ENCODE peak calls at places on chromosomes 5 and 9, in four cellular contexts. One of them, this sample, is unnamed.

GRCh38 chr5:139670369-139671095 is 22.4 kb downstream of the CXXC5 start:
- DNase-seq in Panc1: no peak
- DNase-seq in fibroblast of pulmonary artery: no peak
- DNase-seq in GM20000: peak; percentile 82
- DNase-seq in this sample: no peak

GRCh38 chr9:77218612-77219011 is 41.3 kb downstream of the VPS13A start:
- DNase-seq in fibroblast of pulmonary artery: peak; percentile 69
- DNase-seq in GM20000: no peak
- DNase-seq in Panc1: no peak
- DNase-seq in this sample: no peak

GRCh38 chr5:145752947-145753346 is 82.2 kb downstream of the PRELID2 start:
- DNase-seq in fibroblast of pulmonary artery: peak; percentile 42
- DNase-seq in Panc1: no peak
- DNase-seq in GM20000: no peak
- DNase-seq in this sample: no peak

GRCh38 chr5:166648736-166649135 is 1642.7 kb upstream of the WWC1 start:
- DNase-seq in fibroblast of pulmonary artery: peak; percentile 48
- DNase-seq in GM20000: no peak
- DNase-seq in Panc1: no peak
- DNase-seq in this sample: no peak

GRCh38 chr9:115596743-115597080 is 478.8 kb upstream of the TNC start:
- DNase-seq in fibroblast of pulmonary artery: no peak
- DNase-seq in GM20000: no peak
- DNase-seq in Panc1: no peak
- DNase-seq in this sample: no peak

GRCh38 chr9:132651259-132651658 is 18.5 kb downstream of the DDX31 start:
- DNase-seq in fibroblast of pulmonary artery: peak; percentile 78
- DNase-seq in GM20000: no peak
- DNase-seq in Panc1: no peak
- DNase-seq in this sample: peak; percentile 11

GRCh38 chr9:105994970-105995369 is 300.6 kb downstream of the TMEM38B start:
- DNase-seq in GM20000: no peak
- DNase-seq in Panc1: no peak
- DNase-seq in fibroblast of pulmonary artery: no peak
- DNase-seq in this sample: no peak

GRCh38 chr9:82474235-82474634 is 485.7 kb downstream of the SPATA31D1 start:
- DNase-seq in Panc1: no peak
- DNase-seq in GM20000: no peak
- DNase-seq in fibroblast of pulmonary artery: no peak
- DNase-seq in this sample: no peak

GRCh38 chr5:62645223-62645622 is 66.6 kb downstream of the LRRC70 start:
- DNase-seq in GM20000: no peak
- DNase-seq in fibroblast of pulmonary artery: no peak
- DNase-seq in Panc1: no peak
- DNase-seq in this sample: no peak

GRCh38 chr5:310516-310915 is 11.0 kb upstream of the AHRR start:
- DNase-seq in Panc1: no peak
- DNase-seq in fibroblast of pulmonary artery: no peak
- DNase-seq in GM20000: no peak
- DNase-seq in this sample: no peak

GRCh38 chr5:76714771-76715483 is 999 bp upstream of the F2R start:
- DNase-seq in fibroblast of pulmonary artery: no peak
- DNase-seq in Panc1: no peak
- DNase-seq in GM20000: no peak
- DNase-seq in this sample: no peak

GRCh38 chr9:77605449-77606220 is 42.5 kb downstream of the GNA14 start:
- DNase-seq in GM20000: no peak
- DNase-seq in fibroblast of pulmonary artery: no peak
- DNase-seq in Panc1: no peak
- DNase-seq in this sample: no peak

GRCh38 chr9:129570450-129571297 is 50.2 kb downstream of the C9orf50 start:
- DNase-seq in fibroblast of pulmonary artery: peak; percentile 80
- DNase-seq in GM20000: no peak
- DNase-seq in Panc1: no peak
- DNase-seq in this sample: no peak

GRCh38 chr9:104608336-104608735 is 2.9 kb upstream of the OR13C2 start:
- DNase-seq in Panc1: no peak
- DNase-seq in GM20000: no peak
- DNase-seq in fibroblast of pulmonary artery: peak; percentile 1
- DNase-seq in this sample: no peak
- TF ChIP-seq CTCF in Panc1: peak; percentile 5
- TF ChIP-seq CTCF in GM20000: no peak
- TF ChIP-seq CTCF in fibroblast of pulmonary artery: peak; percentile 16
- TF ChIP-seq CTCF in this sample: peak; percentile 26

DNA sequence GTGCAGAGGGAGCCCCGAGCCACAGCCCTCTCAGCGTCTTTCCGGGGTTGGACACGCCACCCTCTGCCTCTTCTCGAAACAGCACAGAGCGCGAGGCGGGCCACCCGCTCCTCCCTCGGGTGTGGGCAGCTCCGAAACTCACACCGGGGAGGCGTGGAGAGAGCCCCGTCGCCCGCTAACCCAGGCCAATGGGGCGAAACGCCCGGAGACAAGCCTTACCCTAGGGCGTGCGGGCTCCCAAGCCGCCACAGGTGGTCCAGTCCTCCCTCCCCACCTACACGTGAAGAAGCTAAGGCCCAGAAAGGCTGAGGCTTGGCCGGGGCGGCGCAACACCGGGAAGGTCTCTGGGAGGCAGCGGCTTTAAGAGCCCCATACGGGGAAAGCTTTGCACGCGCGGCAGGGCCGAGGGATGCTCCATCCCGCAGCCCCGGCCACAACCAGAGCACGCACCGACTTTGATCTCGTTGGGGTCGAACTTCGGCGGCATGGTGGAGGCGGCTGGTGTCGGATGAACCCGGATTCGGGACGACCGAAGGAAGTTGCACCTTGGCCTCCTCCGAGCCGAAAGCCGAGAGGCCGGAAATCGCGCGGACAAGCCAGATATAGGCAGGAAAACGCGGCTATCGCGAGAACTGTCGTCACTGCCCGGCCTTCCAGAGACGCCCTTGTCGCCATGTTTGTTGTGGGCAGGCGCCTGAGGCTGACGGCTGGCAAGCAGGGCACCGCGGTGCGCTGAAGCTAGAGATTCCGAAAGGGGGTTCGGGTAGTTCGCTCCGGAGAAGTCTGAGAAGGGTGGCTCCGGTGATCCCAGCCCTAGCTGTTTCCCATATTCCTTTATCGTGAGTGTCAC is at the start of the genes LRSAM1 and RPL12:
- DNase-seq in GM20000: peak; percentile 94
- DNase-seq in Panc1: no peak
- DNase-seq in fibroblast of pulmonary artery: peak; percentile 97
- DNase-seq in this sample: peak; percentile 100
- TF ChIP-seq CTCF in GM20000: no peak
- TF ChIP-seq CTCF in Panc1: no peak
- TF ChIP-seq CTCF in fibroblast of pulmonary artery: no peak
- TF ChIP-seq CTCF in this sample: peak; percentile 16

DNA sequence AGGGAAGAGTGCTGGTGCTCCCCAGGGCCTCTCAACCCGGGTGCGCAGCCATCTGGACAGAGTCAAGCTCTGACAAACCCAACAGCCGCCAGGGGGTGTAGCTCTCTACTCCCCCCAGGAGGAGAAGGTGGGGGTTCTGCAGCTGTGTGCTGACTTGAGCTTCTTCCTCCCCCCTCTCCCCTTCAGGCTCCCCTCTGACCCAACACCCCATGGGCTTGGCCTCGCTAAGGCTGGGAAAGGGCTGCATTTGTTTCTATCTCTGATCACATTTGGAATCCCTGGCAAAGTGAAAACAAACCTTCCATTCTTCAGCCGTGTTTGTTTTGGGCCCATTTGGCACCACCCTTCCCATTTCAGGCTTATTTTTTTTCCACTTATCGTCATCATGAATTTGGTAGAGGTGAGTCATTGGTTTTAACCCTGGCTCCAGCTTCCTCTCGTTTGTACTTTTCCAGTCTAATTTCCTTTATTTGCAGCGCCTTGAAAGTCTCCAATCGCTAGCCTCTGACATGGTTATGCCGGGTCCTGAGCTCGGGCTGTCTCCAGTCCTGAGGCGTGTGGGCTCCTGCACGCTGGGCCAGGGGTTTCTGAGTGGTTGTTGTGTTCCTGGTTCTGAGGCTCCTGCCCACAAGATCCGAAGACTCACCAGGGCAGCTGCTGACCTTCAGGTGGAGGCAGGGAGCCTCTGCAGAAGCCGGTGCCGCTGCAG is 36.1 kb downstream of the DAP start:
- DNase-seq in GM20000: no peak
- DNase-seq in fibroblast of pulmonary artery: peak; percentile 90
- DNase-seq in Panc1: peak; percentile 88
- DNase-seq in this sample: no peak
- TF ChIP-seq CTCF in GM20000: no peak
- TF ChIP-seq CTCF in fibroblast of pulmonary artery: peak; percentile 53
- TF ChIP-seq CTCF in Panc1: peak; percentile 67
- TF ChIP-seq CTCF in this sample: no peak

GRCh38 chr5:179860301-179860700 is 1.7 kb upstream of the MRNIP start:
- DNase-seq in Panc1: no peak
- DNase-seq in GM20000: no peak
- DNase-seq in fibroblast of pulmonary artery: no peak
- DNase-seq in this sample: no peak

GRCh38 chr5:179862296-179862695 is 3.7 kb upstream of the MRNIP start:
- DNase-seq in GM20000: no peak
- DNase-seq in fibroblast of pulmonary artery: no peak
- DNase-seq in Panc1: no peak
- DNase-seq in this sample: no peak

GRCh38 chr5:179862891-179863290 is 4.3 kb upstream of the MRNIP start:
- DNase-seq in Panc1: no peak
- DNase-seq in fibroblast of pulmonary artery: no peak
- DNase-seq in GM20000: no peak
- DNase-seq in this sample: no peak

GRCh38 chr5:179858241-179858585 is 404 bp downstream of the MRNIP start:
- DNase-seq in fibroblast of pulmonary artery: peak; percentile 14
- DNase-seq in Panc1: no peak
- DNase-seq in GM20000: peak; percentile 73
- DNase-seq in this sample: no peak

GRCh38 chr5:179858586-179859427 is at the start of gene MRNIP:
- DNase-seq in fibroblast of pulmonary artery: peak; percentile 95
- DNase-seq in GM20000: peak; percentile 98
- DNase-seq in Panc1: peak; percentile 69
- DNase-seq in this sample: peak; percentile 94
- TF ChIP-seq CTCF in fibroblast of pulmonary artery: no peak
- TF ChIP-seq CTCF in GM20000: peak; percentile 1
- TF ChIP-seq CTCF in Panc1: no peak
- TF ChIP-seq CTCF in this sample: no peak

GRCh38 chr9:136235709-136236455 is 9.7 kb downstream of the QSOX2 start:
- DNase-seq in GM20000: no peak
- DNase-seq in fibroblast of pulmonary artery: no peak
- DNase-seq in Panc1: no peak
- DNase-seq in this sample: no peak
- TF ChIP-seq CTCF in GM20000: no peak
- TF ChIP-seq CTCF in fibroblast of pulmonary artery: no peak
- TF ChIP-seq CTCF in Panc1: no peak
- TF ChIP-seq CTCF in this sample: no peak

DNA sequence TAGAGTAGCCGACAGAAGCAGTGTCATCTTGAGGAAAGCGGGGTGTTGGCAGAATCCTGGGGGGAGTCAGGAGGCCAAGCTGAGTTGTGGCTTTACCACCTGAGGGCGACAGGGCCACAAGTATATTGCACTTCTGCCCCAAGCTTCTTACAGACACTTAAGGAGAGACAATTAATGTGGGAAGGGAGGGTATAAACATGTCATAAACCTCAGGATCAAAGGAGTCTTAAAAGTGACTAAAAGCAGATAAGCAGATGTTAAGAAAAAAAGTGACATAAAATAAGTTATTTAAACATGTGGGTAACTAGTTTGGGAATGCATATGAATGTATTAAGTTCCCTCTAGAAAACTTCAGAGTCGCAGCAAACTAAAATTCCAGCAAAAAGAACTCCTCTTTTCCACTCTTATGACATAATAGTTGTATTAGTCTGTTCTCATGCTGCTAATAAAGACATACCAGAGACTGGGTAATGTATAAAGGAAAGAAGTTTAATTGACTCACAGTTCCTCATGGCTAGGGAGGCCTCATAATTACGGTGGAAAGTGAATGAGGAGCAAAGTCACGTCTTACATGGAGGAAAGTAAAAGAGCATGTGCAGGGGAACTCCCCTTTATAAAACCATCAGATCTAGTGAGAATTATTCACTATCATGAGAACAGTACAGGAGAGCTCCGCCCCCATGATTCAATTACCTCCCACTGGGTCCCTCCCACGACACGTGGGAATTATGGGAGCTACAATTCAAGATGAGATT is 63.8 kb downstream of the ERAP1 start:
- DNase-seq in Panc1: no peak
- DNase-seq in fibroblast of pulmonary artery: no peak
- DNase-seq in GM20000: no peak
- DNase-seq in this sample: no peak
- TF ChIP-seq CTCF in Panc1: no peak
- TF ChIP-seq CTCF in fibroblast of pulmonary artery: no peak
- TF ChIP-seq CTCF in GM20000: no peak
- TF ChIP-seq CTCF in this sample: no peak

GRCh38 chr9:109179801-109180523 is 12.9 kb upstream of the FRRS1L start:
- DNase-seq in fibroblast of pulmonary artery: no peak
- DNase-seq in GM20000: no peak
- DNase-seq in Panc1: no peak
- DNase-seq in this sample: no peak

GRCh38 chr9:109186857-109187256 is 19.8 kb upstream of the FRRS1L start:
- DNase-seq in GM20000: no peak
- DNase-seq in fibroblast of pulmonary artery: no peak
- DNase-seq in Panc1: no peak
- DNase-seq in this sample: no peak

GRCh38 chr9:109182550-109182939 is 15.5 kb upstream of the FRRS1L start:
- DNase-seq in GM20000: no peak
- DNase-seq in fibroblast of pulmonary artery: no peak
- DNase-seq in Panc1: no peak
- DNase-seq in this sample: no peak

GRCh38 chr9:109181284-109181683 is 14.2 kb upstream of the FRRS1L start:
- DNase-seq in GM20000: peak; percentile 51
- DNase-seq in Panc1: no peak
- DNase-seq in fibroblast of pulmonary artery: no peak
- DNase-seq in this sample: no peak

GRCh38 chr9:109182940-109183798 is 16.1 kb upstream of the FRRS1L start:
- DNase-seq in Panc1: no peak
- DNase-seq in fibroblast of pulmonary artery: peak; percentile 30
- DNase-seq in GM20000: peak; percentile 61
- DNase-seq in this sample: peak; percentile 20
- TF ChIP-seq CTCF in Panc1: peak; percentile 76
- TF ChIP-seq CTCF in fibroblast of pulmonary artery: peak; percentile 60
- TF ChIP-seq CTCF in GM20000: peak; percentile 60
- TF ChIP-seq CTCF in this sample: peak; percentile 40

DNA sequence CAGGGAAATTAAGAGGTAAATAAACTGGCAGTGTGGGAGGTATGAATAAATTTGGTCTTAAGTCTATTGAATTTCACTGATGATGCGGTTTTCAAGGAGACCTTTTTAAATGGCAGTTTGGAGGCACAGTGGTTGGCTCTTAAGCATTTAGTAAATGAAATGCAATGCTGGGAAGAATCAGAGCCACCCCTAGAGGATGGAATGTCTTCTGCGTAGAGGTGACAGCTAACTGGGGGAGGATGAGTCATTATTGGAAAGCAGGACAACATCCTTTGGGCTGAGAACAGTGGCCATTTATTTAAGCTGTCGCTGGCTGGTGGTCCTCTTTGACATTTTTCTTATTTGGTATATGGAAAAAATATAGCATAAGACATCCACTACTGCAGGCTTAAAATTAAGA is 163.2 kb downstream of the SH3GL2 start:
- DNase-seq in Panc1: no peak
- DNase-seq in fibroblast of pulmonary artery: no peak
- DNase-seq in GM20000: no peak
- DNase-seq in this sample: no peak
- TF ChIP-seq CTCF in Panc1: no peak
- TF ChIP-seq CTCF in fibroblast of pulmonary artery: no peak
- TF ChIP-seq CTCF in GM20000: no peak
- TF ChIP-seq CTCF in this sample: peak; percentile 45

This sample was measured in neural crest cell.